ENCODE peak calls at places on chromosomes 6 and 20, in seven cellular contexts. S is naive B cell, I is iPS-NIHi11, H is esophagus squamous epithelium, E is KBM-7, M is T47D, U is heart left ventricle. Y is an unnamed sample.

GRCh38 chr20:23653400-23653938 is 15.7 kb upstream of the CST3 start:
- DNase-seq in S (no peak), I (no peak), H (no peak), E (no peak), M (no peak), U (no peak), Y (no peak)

GRCh38 chr20:63290677-63291472 is 2.1 kb upstream of the COL20A1 start:
- DNase-seq in S (peak; percentile 35), I (peak; percentile 99), H (no peak), E (peak; percentile 64), M (peak; percentile 30), U (no peak), Y (peak; percentile 29)

GRCh38 chr20:47392015-47392720 is 35.7 kb upstream of the ZMYND8 start:
- DNase-seq in S (no peak), I (peak; percentile 41), H (no peak), E (peak; percentile 76), M (peak; percentile 87), U (no peak), Y (peak; percentile 100)

GRCh38 chr6:2756245-2756644 is 5.5 kb upstream of the MYLK4 start:
- DNase-seq in S (no peak), I (no peak), H (no peak), E (no peak), M (no peak), U (no peak), Y (no peak)

GRCh38 chr20:48808382-48809034 is 19.3 kb downstream of the PREX1 start:
- DNase-seq in S (no peak), I (no peak), H (no peak), E (no peak), M (peak; percentile 78), U (no peak), Y (no peak)

GRCh38 chr20:25991756-25992130 is 295.1 kb upstream of the ZNF337 start:
- DNase-seq in S (no peak), I (no peak), H (no peak), E (no peak), M (no peak), U (no peak), Y (no peak)

GRCh38 chr6:4371207-4371921 is 236.0 kb upstream of the ECI2 start:
- DNase-seq in S (no peak), I (no peak), H (no peak), E (no peak), M (no peak), U (peak; percentile 85), Y (peak; percentile 90)

GRCh38 chr6:9126845-9127560 is 691.7 kb upstream of the SLC35B3 start:
- DNase-seq in S (no peak), I (no peak), H (no peak), E (no peak), M (no peak), U (no peak), Y (peak; percentile 91)

GRCh38 chr6:147077251-147077650 is 127.0 kb upstream of the STXBP5 start:
- DNase-seq in S (no peak), I (no peak), H (no peak), E (no peak), M (no peak), U (no peak), Y (no peak)

GRCh38 chr6:118752803-118753202 is 101.4 kb upstream of the CEP85L start:
- DNase-seq in S (no peak), I (no peak), H (no peak), E (no peak), M (no peak), U (no peak), Y (no peak)

GRCh38 chr20:4234128-4234527 is 218.8 kb upstream of the RNF24 start:
- DNase-seq in S (no peak), I (no peak), H (no peak), E (no peak), M (no peak), U (no peak), Y (peak; percentile 93)

GRCh38 chr6:113813207-113813606 is 43.9 kb upstream of the MARCKS start:
- DNase-seq in S (no peak), I (no peak), H (no peak), E (no peak), M (no peak), U (no peak), Y (peak; percentile 62)

GRCh38 chr20:29874476-29875202 is 1382.8 kb upstream of the DEFB115 start:
- DNase-seq in S (no peak), I (no peak), H (no peak), E (no peak), M (no peak), U (no peak), Y (no peak)

GRCh38 chr20:32585011-32585518 is at the start of gene NOL4L:
- DNase-seq in S (no peak), I (peak; percentile 72), H (no peak), E (no peak), M (peak; percentile 42), U (no peak), Y (peak; percentile 28)

GRCh38 chr20:33803921-33804337 is 7.2 kb upstream of the CHMP4B start:
- DNase-seq in S (no peak), I (no peak), H (no peak), E (no peak), M (no peak), U (no peak), Y (peak; percentile 56)

GRCh38 chr6:127886603-127887002 is 14.3 kb downstream of the THEMIS start:
- DNase-seq in S (no peak), I (no peak), H (no peak), E (no peak), M (no peak), U (no peak), Y (no peak)

GRCh38 chr20:57211949-57212889 is 54.2 kb downstream of the BMP7 start:
- DNase-seq in S (no peak), I (peak; percentile 81), H (no peak), E (no peak), M (no peak), U (peak; percentile 59), Y (peak; percentile 98)

GRCh38 chr20:18224968-18225568 is 63.3 kb upstream of the ZNF133 start:
- DNase-seq in S (no peak), I (peak; percentile 65), H (no peak), E (no peak), M (no peak), U (peak; percentile 14), Y (peak; percentile 88)

GRCh38 chr6:163983601-163984445 is 569.3 kb downstream of the QKI start:
- DNase-seq in S (no peak), I (no peak), H (no peak), E (no peak), M (no peak), U (no peak), Y (peak; percentile 50)

GRCh38 chr6:119148102-119148824 is 69.8 kb upstream of the FAM184A start:
- DNase-seq in S (no peak), I (peak; percentile 70), H (no peak), E (peak; percentile 73), M (peak; percentile 72), U (peak; percentile 36), Y (peak; percentile 76)

GRCh38 chr6:3380344-3381232 is 76.3 kb downstream of the SLC22A23 start:
- DNase-seq in S (no peak), I (peak; percentile 48), H (no peak), E (no peak), M (peak; percentile 97), U (no peak), Y (no peak)

GRCh38 chr6:154731296-154732218 is 1.7 kb upstream of the SCAF8 start:
- DNase-seq in S (no peak), I (no peak), H (no peak), E (no peak), M (peak; percentile 81), U (no peak), Y (no peak)

GRCh38 chr6:79031821-79032590 is 46.0 kb downstream of the PHIP start:
- DNase-seq in S (no peak), I (no peak), H (no peak), E (no peak), M (no peak), U (no peak), Y (peak; percentile 61)

GRCh38 chr6:13853871-13854270 is 39.5 kb upstream of the MCUR1 start:
- DNase-seq in S (no peak), I (no peak), H (no peak), E (no peak), M (no peak), U (no peak), Y (no peak)

GRCh38 chr20:57696401-57696961 is 13.3 kb downstream of the PMEPA1 start:
- DNase-seq in S (no peak), I (no peak), H (no peak), E (no peak), M (no peak), U (no peak), Y (no peak)

GRCh38 chr6:45377041-45377554 is 636 bp downstream of the SUPT3H start:
- DNase-seq in S (no peak), I (no peak), H (peak; percentile 55), E (no peak), M (peak; percentile 20), U (no peak), Y (no peak)

GRCh38 chr6:69303382-69303781 is 493.4 kb downstream of the LMBRD1 start:
- DNase-seq in S (no peak), I (no peak), H (no peak), E (no peak), M (no peak), U (no peak), Y (no peak)

GRCh38 chr6:141744971-141745370 is 387.8 kb upstream of the GJE1 start:
- DNase-seq in S (no peak), I (no peak), H (no peak), E (no peak), M (no peak), U (peak; percentile 8), Y (peak; percentile 10)

GRCh38 chr6:170052991-170053821 is 237.7 kb downstream of the DLL1 start:
- DNase-seq in S (no peak), I (no peak), H (no peak), E (no peak), M (no peak), U (no peak), Y (no peak)

GRCh38 chr6:114042267-114043075 is 71.5 kb upstream of the HDAC2 start:
- DNase-seq in S (no peak), I (no peak), H (no peak), E (no peak), M (no peak), U (no peak), Y (peak; percentile 13)

GRCh38 chr6:11852061-11852619 is 73.5 kb upstream of the ADTRP start:
- DNase-seq in S (no peak), I (no peak), H (no peak), E (no peak), M (no peak), U (no peak), Y (peak; percentile 24)

GRCh38 chr6:82619573-82619972 is 256.0 kb downstream of the TPBG start:
- DNase-seq in S (no peak), I (no peak), H (no peak), E (no peak), M (no peak), U (no peak), Y (no peak)

GRCh38 chr6:134739299-134740090 is 210.4 kb downstream of the ALDH8A1 start:
- DNase-seq in S (no peak), I (no peak), H (no peak), E (no peak), M (no peak), U (no peak), Y (no peak)

GRCh38 chr6:90521955-90522354 is 64.9 kb downstream of the MAP3K7 start:
- DNase-seq in S (no peak), I (no peak), H (no peak), E (no peak), M (no peak), U (no peak), Y (no peak)

GRCh38 chr6:151680846-151681425 is 126.5 kb upstream of the ESR1 start:
- DNase-seq in S (no peak), I (peak; percentile 31), H (no peak), E (no peak), M (peak; percentile 68), U (no peak), Y (no peak)

GRCh38 chr20:13331536-13331935 is 110.5 kb downstream of the ISM1 start:
- DNase-seq in S (no peak), I (no peak), H (no peak), E (no peak), M (no peak), U (no peak), Y (peak; percentile 71)